ENCODE peak calls at places on chromosomes 3 and 15, in five cellular contexts. One of them, this sample, is unnamed.

GRCh38 chr15:94206463-94207167 is 24.7 kb upstream of the MCTP2 start:
- DNase-seq in HT-29: no peak
- DNase-seq in NCI-H748 treated with DMSO at 0.1 percent for 48 hours: no peak
- DNase-seq in T follicular helper cell: no peak
- DNase-seq in EL: peak
- DNase-seq in this sample: peak

GRCh38 chr15:82532383-82532990 is 7.8 kb downstream of the RPS17 start:
- DNase-seq in HT-29: no peak
- DNase-seq in NCI-H748 treated with DMSO at 0.1 percent for 48 hours: no peak
- DNase-seq in T follicular helper cell: no peak
- DNase-seq in EL: no peak
- DNase-seq in this sample: no peak

GRCh38 chr3:66553714-66554113 is 52.9 kb upstream of the LRIG1 start:
- DNase-seq in HT-29: no peak
- DNase-seq in NCI-H748 treated with DMSO at 0.1 percent for 48 hours: no peak
- DNase-seq in T follicular helper cell: no peak
- DNase-seq in EL: no peak
- DNase-seq in this sample: no peak

GRCh38 chr15:36251450-36251849 is 328.0 kb upstream of the CDIN1 start:
- DNase-seq in HT-29: no peak
- DNase-seq in NCI-H748 treated with DMSO at 0.1 percent for 48 hours: no peak
- DNase-seq in T follicular helper cell: no peak
- DNase-seq in EL: no peak
- DNase-seq in this sample: peak

GRCh38 chr3:171690291-171690690 is 120.0 kb downstream of the PLD1 start:
- DNase-seq in HT-29: no peak
- DNase-seq in NCI-H748 treated with DMSO at 0.1 percent for 48 hours: no peak
- DNase-seq in T follicular helper cell: no peak
- DNase-seq in EL: no peak
- DNase-seq in this sample: no peak

GRCh38 chr3:99859855-99860254 is 42.2 kb downstream of the CMSS1 start:
- DNase-seq in HT-29: no peak
- DNase-seq in NCI-H748 treated with DMSO at 0.1 percent for 48 hours: no peak
- DNase-seq in T follicular helper cell: no peak
- DNase-seq in EL: peak
- DNase-seq in this sample: peak

GRCh38 chr15:25933456-25934158 is 70.5 kb upstream of the ATP10A start:
- DNase-seq in HT-29: peak
- DNase-seq in NCI-H748 treated with DMSO at 0.1 percent for 48 hours: peak
- DNase-seq in T follicular helper cell: peak
- DNase-seq in EL: peak
- DNase-seq in this sample: peak

GRCh38 chr3:58062469-58062868 is 54.2 kb downstream of the FLNB start:
- DNase-seq in HT-29: no peak
- DNase-seq in NCI-H748 treated with DMSO at 0.1 percent for 48 hours: no peak
- DNase-seq in T follicular helper cell: no peak
- DNase-seq in EL: peak
- DNase-seq in this sample: peak

GRCh38 chr15:28945626-28946215 is 59.9 kb downstream of the APBA2 start:
- DNase-seq in HT-29: no peak
- DNase-seq in NCI-H748 treated with DMSO at 0.1 percent for 48 hours: no peak
- DNase-seq in T follicular helper cell: no peak
- DNase-seq in EL: no peak
- DNase-seq in this sample: no peak

GRCh38 chr3:47394140-47394855 is 13.5 kb downstream of the PTPN23 start:
- DNase-seq in HT-29: peak
- DNase-seq in NCI-H748 treated with DMSO at 0.1 percent for 48 hours: no peak
- DNase-seq in T follicular helper cell: no peak
- DNase-seq in EL: peak
- DNase-seq in this sample: no peak

GRCh38 chr3:3157484-3157883 is 22.0 kb downstream of the CRBN start:
- DNase-seq in HT-29: no peak
- DNase-seq in NCI-H748 treated with DMSO at 0.1 percent for 48 hours: no peak
- DNase-seq in T follicular helper cell: no peak
- DNase-seq in EL: no peak
- DNase-seq in this sample: no peak

GRCh38 chr15:84598250-84598649 is 2.6 kb upstream of the ZSCAN2 start:
- DNase-seq in HT-29: no peak
- DNase-seq in NCI-H748 treated with DMSO at 0.1 percent for 48 hours: no peak
- DNase-seq in T follicular helper cell: peak
- DNase-seq in EL: no peak
- DNase-seq in this sample: no peak

GRCh38 chr3:99012051-99012450 is 110.6 kb upstream of the DCBLD2 start:
- DNase-seq in HT-29: no peak
- DNase-seq in NCI-H748 treated with DMSO at 0.1 percent for 48 hours: no peak
- DNase-seq in T follicular helper cell: no peak
- DNase-seq in EL: no peak
- DNase-seq in this sample: peak

GRCh38 chr15:91022832-91023129 is 387 bp upstream of the VPS33B start:
- DNase-seq in HT-29: no peak
- DNase-seq in NCI-H748 treated with DMSO at 0.1 percent for 48 hours: no peak
- DNase-seq in T follicular helper cell: no peak
- DNase-seq in EL: no peak
- DNase-seq in this sample: no peak

GRCh38 chr3:192577271-192577670 is 150.1 kb downstream of the FGF12 start:
- DNase-seq in HT-29: no peak
- DNase-seq in NCI-H748 treated with DMSO at 0.1 percent for 48 hours: no peak
- DNase-seq in T follicular helper cell: no peak
- DNase-seq in EL: no peak
- DNase-seq in this sample: no peak

GRCh38 chr3:15505412-15506165 is 15.9 kb downstream of the COLQ start:
- DNase-seq in HT-29: no peak
- DNase-seq in NCI-H748 treated with DMSO at 0.1 percent for 48 hours: no peak
- DNase-seq in T follicular helper cell: no peak
- DNase-seq in EL: no peak
- DNase-seq in this sample: no peak

GRCh38 chr15:47496343-47497185 is 220.7 kb upstream of the SEMA6D start:
- DNase-seq in HT-29: no peak
- DNase-seq in NCI-H748 treated with DMSO at 0.1 percent for 48 hours: no peak
- DNase-seq in T follicular helper cell: no peak
- DNase-seq in EL: no peak
- DNase-seq in this sample: no peak

GRCh38 chr15:36988947-36989346 is 111.4 kb downstream of the MEIS2 start:
- DNase-seq in HT-29: no peak
- DNase-seq in NCI-H748 treated with DMSO at 0.1 percent for 48 hours: no peak
- DNase-seq in T follicular helper cell: no peak
- DNase-seq in EL: no peak
- DNase-seq in this sample: no peak

GRCh38 chr3:10272977-10273376 is 19.8 kb downstream of the GHRL start:
- DNase-seq in HT-29: no peak
- DNase-seq in NCI-H748 treated with DMSO at 0.1 percent for 48 hours: no peak
- DNase-seq in T follicular helper cell: no peak
- DNase-seq in EL: no peak
- DNase-seq in this sample: no peak

GRCh38 chr15:33392453-33392852 is 81.7 kb downstream of the RYR3 start:
- DNase-seq in HT-29: no peak
- DNase-seq in NCI-H748 treated with DMSO at 0.1 percent for 48 hours: no peak
- DNase-seq in T follicular helper cell: no peak
- DNase-seq in EL: no peak
- DNase-seq in this sample: no peak